ENCODE peak calls at places on chromosomes 12 and 14, in ten cellular contexts. One of them, this sample, is unnamed.

GRCh38 chr14:89507926-89508460 is 91.0 kb upstream of the FOXN3 start:
- DNase-seq in Right ventricle myocardium superior: no peak
- DNase-seq in HFF-Myc: no peak
- DNase-seq in RPMI8226: no peak
- DNase-seq in lung microvascular endothelial cell: peak; percentile 21
- DNase-seq in NCI-H1436: no peak
- DNase-seq in CD8-positive, alpha-beta T cell: no peak
- DNase-seq in A172: peak; percentile 49
- DNase-seq in RWPE1: peak; percentile 30
- DNase-seq in NCI-H774: no peak
- DNase-seq in this sample: no peak

GRCh38 chr14:22623047-22623446 is 21.1 kb downstream of the OR6J1 start:
- DNase-seq in RPMI8226: no peak
- DNase-seq in NCI-H1436: no peak
- DNase-seq in RWPE1: no peak
- DNase-seq in A172: no peak
- DNase-seq in Right ventricle myocardium superior: no peak
- DNase-seq in NCI-H774: no peak
- DNase-seq in CD8-positive, alpha-beta T cell: no peak
- DNase-seq in HFF-Myc: no peak
- DNase-seq in lung microvascular endothelial cell: peak; percentile 63
- DNase-seq in this sample: no peak

GRCh38 chr12:52691076-52691764 is 11.0 kb upstream of the KRT1 start:
- DNase-seq in Right ventricle myocardium superior: no peak
- DNase-seq in lung microvascular endothelial cell: no peak
- DNase-seq in RWPE1: no peak
- DNase-seq in A172: no peak
- DNase-seq in CD8-positive, alpha-beta T cell: peak; percentile 57
- DNase-seq in NCI-H774: peak; percentile 16
- DNase-seq in RPMI8226: peak; percentile 22
- DNase-seq in NCI-H1436: no peak
- DNase-seq in HFF-Myc: no peak
- DNase-seq in this sample: peak; percentile 42

GRCh38 chr12:128800606-128801005 is 23.2 kb downstream of the SLC15A4 start:
- DNase-seq in lung microvascular endothelial cell: no peak
- DNase-seq in Right ventricle myocardium superior: no peak
- DNase-seq in RPMI8226: no peak
- DNase-seq in RWPE1: no peak
- DNase-seq in HFF-Myc: no peak
- DNase-seq in CD8-positive, alpha-beta T cell: no peak
- DNase-seq in NCI-H774: no peak
- DNase-seq in A172: no peak
- DNase-seq in NCI-H1436: no peak
- DNase-seq in this sample: no peak

GRCh38 chr12:54259194-54260011 is 20.5 kb downstream of the CBX5 start:
- DNase-seq in CD8-positive, alpha-beta T cell: no peak
- DNase-seq in A172: peak; percentile 77
- DNase-seq in Right ventricle myocardium superior: peak; percentile 74
- DNase-seq in lung microvascular endothelial cell: peak; percentile 93
- DNase-seq in NCI-H1436: peak; percentile 91
- DNase-seq in RPMI8226: peak; percentile 96
- DNase-seq in RWPE1: peak; percentile 87
- DNase-seq in NCI-H774: peak; percentile 96
- DNase-seq in HFF-Myc: peak; percentile 82
- DNase-seq in this sample: peak; percentile 98

GRCh38 chr12:13079440-13079906 is 24.0 kb downstream of the GSG1 start:
- DNase-seq in RPMI8226: no peak
- DNase-seq in CD8-positive, alpha-beta T cell: no peak
- DNase-seq in RWPE1: no peak
- DNase-seq in HFF-Myc: no peak
- DNase-seq in lung microvascular endothelial cell: peak; percentile 57
- DNase-seq in A172: no peak
- DNase-seq in NCI-H774: no peak
- DNase-seq in NCI-H1436: no peak
- DNase-seq in Right ventricle myocardium superior: no peak
- DNase-seq in this sample: no peak

GRCh38 chr12:77299910-77300772 is 234.8 kb upstream of the E2F7 start:
- DNase-seq in HFF-Myc: no peak
- DNase-seq in Right ventricle myocardium superior: no peak
- DNase-seq in NCI-H774: no peak
- DNase-seq in NCI-H1436: no peak
- DNase-seq in RWPE1: peak; percentile 64
- DNase-seq in RPMI8226: no peak
- DNase-seq in lung microvascular endothelial cell: peak; percentile 56
- DNase-seq in CD8-positive, alpha-beta T cell: no peak
- DNase-seq in A172: peak; percentile 46
- DNase-seq in this sample: no peak

GRCh38 chr14:50303744-50304471 is 8.1 kb downstream of the L2HGDH start:
- DNase-seq in CD8-positive, alpha-beta T cell: no peak
- DNase-seq in A172: no peak
- DNase-seq in RWPE1: no peak
- DNase-seq in RPMI8226: no peak
- DNase-seq in Right ventricle myocardium superior: no peak
- DNase-seq in HFF-Myc: no peak
- DNase-seq in lung microvascular endothelial cell: no peak
- DNase-seq in NCI-H1436: no peak
- DNase-seq in NCI-H774: no peak
- DNase-seq in this sample: no peak

GRCh38 chr14:67583711-67584644 is 16.1 kb downstream of the PIGH start:
- DNase-seq in RWPE1: peak; percentile 77
- DNase-seq in A172: peak; percentile 31
- DNase-seq in Right ventricle myocardium superior: no peak
- DNase-seq in HFF-Myc: no peak
- DNase-seq in NCI-H774: no peak
- DNase-seq in RPMI8226: peak; percentile 50
- DNase-seq in CD8-positive, alpha-beta T cell: no peak
- DNase-seq in lung microvascular endothelial cell: peak; percentile 64
- DNase-seq in NCI-H1436: peak; percentile 23
- DNase-seq in this sample: peak; percentile 42

GRCh38 chr12:102883204-102883799 is 33.7 kb downstream of the PAH start:
- DNase-seq in RPMI8226: peak; percentile 36
- DNase-seq in RWPE1: peak; percentile 40
- DNase-seq in A172: peak; percentile 14
- DNase-seq in lung microvascular endothelial cell: peak; percentile 35
- DNase-seq in NCI-H1436: peak; percentile 49
- DNase-seq in Right ventricle myocardium superior: peak; percentile 53
- DNase-seq in HFF-Myc: no peak
- DNase-seq in NCI-H774: peak; percentile 84
- DNase-seq in CD8-positive, alpha-beta T cell: no peak
- DNase-seq in this sample: peak; percentile 68

GRCh38 chr12:75591628-75592027 is 80.2 kb upstream of the KRR1 start:
- DNase-seq in NCI-H774: no peak
- DNase-seq in A172: no peak
- DNase-seq in RWPE1: no peak
- DNase-seq in CD8-positive, alpha-beta T cell: no peak
- DNase-seq in RPMI8226: no peak
- DNase-seq in NCI-H1436: no peak
- DNase-seq in HFF-Myc: no peak
- DNase-seq in lung microvascular endothelial cell: peak; percentile 16
- DNase-seq in Right ventricle myocardium superior: no peak
- DNase-seq in this sample: no peak

GRCh38 chr12:132018193-132018916 is 68.6 kb downstream of the EP400 start:
- DNase-seq in CD8-positive, alpha-beta T cell: no peak
- DNase-seq in NCI-H1436: no peak
- DNase-seq in NCI-H774: no peak
- DNase-seq in Right ventricle myocardium superior: no peak
- DNase-seq in HFF-Myc: no peak
- DNase-seq in RPMI8226: no peak
- DNase-seq in A172: peak; percentile 42
- DNase-seq in RWPE1: no peak
- DNase-seq in lung microvascular endothelial cell: no peak
- DNase-seq in this sample: no peak

GRCh38 chr12:51829641-51830040 is 18.9 kb downstream of the FIGNL2 start:
- DNase-seq in RWPE1: no peak
- DNase-seq in CD8-positive, alpha-beta T cell: no peak
- DNase-seq in lung microvascular endothelial cell: no peak
- DNase-seq in A172: no peak
- DNase-seq in NCI-H774: no peak
- DNase-seq in Right ventricle myocardium superior: no peak
- DNase-seq in NCI-H1436: no peak
- DNase-seq in HFF-Myc: no peak
- DNase-seq in RPMI8226: no peak
- DNase-seq in this sample: no peak

GRCh38 chr12:31567029-31567428 is 23.9 kb downstream of the DENND5B start:
- DNase-seq in CD8-positive, alpha-beta T cell: no peak
- DNase-seq in Right ventricle myocardium superior: no peak
- DNase-seq in lung microvascular endothelial cell: no peak
- DNase-seq in NCI-H1436: no peak
- DNase-seq in HFF-Myc: no peak
- DNase-seq in A172: no peak
- DNase-seq in NCI-H774: no peak
- DNase-seq in RPMI8226: no peak
- DNase-seq in RWPE1: no peak
- DNase-seq in this sample: no peak

This sample was measured in NCI-H146.